ENCODE peak calls at places on chromosome 2, in nine cellular contexts. Y, E, V, C, M, L, T, H and P are unnamed samples.

GRCh38 chr2:111161971-111162370 is 41.3 kb downstream of the BCL2L11 start:
- DNase-seq in Y (no peak), E (no peak), V (no peak), C (no peak), M (peak; percentile 61), L (peak; percentile 78), T (no peak), H (peak; percentile 33), P (no peak)

GRCh38 chr2:34188464-34188863 is 589.4 kb upstream of the FAM98A start:
- DNase-seq in Y (no peak), E (no peak), V (no peak), C (no peak), M (no peak), L (peak; percentile 66), T (no peak), H (no peak), P (no peak)

GRCh38 chr2:231218356-231218755 is 19.9 kb downstream of the ARMC9 start:
- DNase-seq in Y (no peak), E (peak; percentile 16), V (no peak), C (no peak), M (no peak), L (no peak), T (no peak), H (no peak), P (no peak)

GRCh38 chr2:241859436-241860183 is 916 bp upstream of the PDCD1 start:
- DNase-seq in Y (peak; percentile 17), E (peak; percentile 82), V (peak; percentile 72), C (no peak), M (peak; percentile 67), L (peak; percentile 45), T (no peak), H (peak; percentile 41), P (peak; percentile 80)

GRCh38 chr2:138269726-138270125 is 231.8 kb upstream of the SPOPL start:
- DNase-seq in Y (no peak), E (no peak), V (no peak), C (no peak), M (no peak), L (no peak), T (no peak), H (no peak), P (no peak)

GRCh38 chr2:75540994-75541393 is 19.7 kb downstream of the EVA1A start:
- DNase-seq in Y (no peak), E (no peak), V (no peak), C (no peak), M (no peak), L (no peak), T (no peak), H (no peak), P (no peak)

GRCh38 chr2:126635281-126635680 is 20.7 kb upstream of the GYPC start:
- DNase-seq in Y (no peak), E (no peak), V (no peak), C (no peak), M (peak; percentile 35), L (peak; percentile 58), T (no peak), H (no peak), P (no peak)

GRCh38 chr2:174334278-174334715 is 457 bp upstream of the SP9 start:
- DNase-seq in Y (no peak), E (no peak), V (no peak), C (no peak), M (no peak), L (no peak), T (no peak), H (no peak), P (no peak)

GRCh38 chr2:216151313-216152030 is 42.3 kb downstream of the XRCC5 start:
- DNase-seq in Y (no peak), E (no peak), V (no peak), C (peak; percentile 79), M (no peak), L (no peak), T (no peak), H (no peak), P (no peak)

GRCh38 chr2:72139471-72139870 is 8.2 kb downstream of the CYP26B1 start:
- DNase-seq in Y (no peak), E (peak; percentile 69), V (no peak), C (no peak), M (peak; percentile 11), L (no peak), T (no peak), H (no peak), P (no peak)

GRCh38 chr2:242054881-242055801 is 185.6 kb downstream of the RTP5 start:
- DNase-seq in Y (no peak), E (no peak), V (no peak), C (no peak), M (no peak), L (no peak), T (no peak), H (no peak), P (no peak)

GRCh38 chr2:230416061-230416721 is at the start of gene SP100:
- DNase-seq in Y (peak; percentile 44), E (no peak), V (peak; percentile 62), C (peak; percentile 87), M (peak; percentile 81), L (no peak), T (peak; percentile 73), H (peak; percentile 85), P (peak; percentile 76)

GRCh38 chr2:127104881-127105655 is 1.9 kb downstream of the BIN1 start:
- DNase-seq in Y (no peak), E (peak; percentile 70), V (no peak), C (no peak), M (peak; percentile 31), L (no peak), T (no peak), H (no peak), P (no peak)

GRCh38 chr2:174972924-174973323 is 32.3 kb downstream of the CHN1 start:
- DNase-seq in Y (no peak), E (no peak), V (no peak), C (peak; percentile 91), M (no peak), L (no peak), T (no peak), H (no peak), P (no peak)

GRCh38 chr2:60934153-60934722 is 52.9 kb downstream of the REL start:
- DNase-seq in Y (no peak), E (no peak), V (no peak), C (no peak), M (no peak), L (peak; percentile 70), T (no peak), H (no peak), P (no peak)

GRCh38 chr2:8524823-8525222 is 157.0 kb upstream of the ID2 start:
- DNase-seq in Y (no peak), E (no peak), V (no peak), C (no peak), M (no peak), L (no peak), T (no peak), H (no peak), P (no peak)

GRCh38 chr2:174546519-174547506 is 50.8 kb downstream of the WIPF1 start:
- DNase-seq in Y (no peak), E (no peak), V (peak; percentile 18), C (peak; percentile 33), M (no peak), L (peak; percentile 39), T (peak; percentile 6), H (peak; percentile 16), P (peak; percentile 68)

GRCh38 chr2:227326783-227327182 is 1.7 kb downstream of the MFF start:
- DNase-seq in Y (no peak), E (no peak), V (no peak), C (no peak), M (no peak), L (no peak), T (no peak), H (no peak), P (peak; percentile 18)

GRCh38 chr2:236938126-236938525 is 147.6 kb upstream of the COPS8 start:
- DNase-seq in Y (no peak), E (no peak), V (no peak), C (no peak), M (no peak), L (no peak), T (no peak), H (no peak), P (no peak)

GRCh38 chr2:192228685-192229084 is 34.0 kb upstream of the TMEFF2 start:
- DNase-seq in Y (no peak), E (no peak), V (no peak), C (no peak), M (no peak), L (no peak), T (no peak), H (no peak), P (no peak)

GRCh38 chr2:28102455-28102874 is 211.9 kb downstream of the BABAM2 start:
- DNase-seq in Y (no peak), E (no peak), V (no peak), C (peak; percentile 33), M (peak; percentile 20), L (no peak), T (no peak), H (no peak), P (no peak)

GRCh38 chr2:219451626-219452360 is 17.1 kb downstream of the SPEG start:
- DNase-seq in Y (no peak), E (no peak), V (no peak), C (no peak), M (peak; percentile 69), L (no peak), T (no peak), H (no peak), P (no peak)

GRCh38 chr2:152415231-152415642 is 80.3 kb downstream of the FMNL2 start:
- DNase-seq in Y (no peak), E (no peak), V (peak; percentile 35), C (peak; percentile 58), M (no peak), L (no peak), T (no peak), H (no peak), P (no peak)

GRCh38 chr2:47198985-47199451 is 43.9 kb upstream of the STPG4 start:
- DNase-seq in Y (no peak), E (no peak), V (no peak), C (peak; percentile 75), M (no peak), L (peak; percentile 39), T (no peak), H (no peak), P (no peak)

GRCh38 chr2:126744640-126745039 is 88.7 kb downstream of the GYPC start:
- DNase-seq in Y (no peak), E (no peak), V (no peak), C (no peak), M (no peak), L (no peak), T (no peak), H (no peak), P (no peak)

GRCh38 chr2:26631815-26632214 is 9.4 kb downstream of the CIB4 start:
- DNase-seq in Y (no peak), E (no peak), V (no peak), C (no peak), M (no peak), L (no peak), T (no peak), H (no peak), P (no peak)

GRCh38 chr2:290090-290722 is 2.3 kb upstream of the ALKAL2 start:
- DNase-seq in Y (no peak), E (no peak), V (no peak), C (peak; percentile 73), M (peak; percentile 73), L (no peak), T (peak; percentile 27), H (peak; percentile 83), P (no peak)

GRCh38 chr2:177906041-177906718 is 166.4 kb downstream of the PDE11A start:
- DNase-seq in Y (no peak), E (no peak), V (peak; percentile 61), C (peak; percentile 80), M (no peak), L (peak; percentile 26), T (peak; percentile 25), H (peak; percentile 68), P (peak; percentile 77)

GRCh38 chr2:109290887-109291675 is 162.1 kb downstream of the SH3RF3 start:
- DNase-seq in Y (no peak), E (no peak), V (no peak), C (peak; percentile 12), M (peak; percentile 57), L (peak; percentile 96), T (no peak), H (no peak), P (no peak)

GRCh38 chr2:174615951-174616436 is 18.4 kb upstream of the WIPF1 start:
- DNase-seq in Y (no peak), E (no peak), V (no peak), C (peak; percentile 63), M (no peak), L (no peak), T (no peak), H (no peak), P (peak; percentile 36)

GRCh38 chr2:38909872-38910271 is 20.2 kb downstream of the ARHGEF33 start:
- DNase-seq in Y (no peak), E (no peak), V (no peak), C (no peak), M (no peak), L (no peak), T (no peak), H (no peak), P (peak; percentile 21)